ENCODE peak calls at places on chromosome 2, in four cellular contexts. One of them, this sample, is unnamed.

GRCh38 chr2:53422979-53423378 is 344.6 kb upstream of the CHAC2 start:
- ATAC-seq in WTC11: peak; percentile 99
- ATAC-seq in T-cell: no peak
- ATAC-seq in left colon: peak; percentile 88
- ATAC-seq in this sample: peak; percentile 83

GRCh38 chr2:223744580-223744979 is 92.8 kb downstream of the AP1S3 start:
- ATAC-seq in WTC11: no peak
- ATAC-seq in T-cell: no peak
- ATAC-seq in left colon: no peak
- ATAC-seq in this sample: no peak

GRCh38 chr2:12203528-12203927 is 457.1 kb downstream of the LPIN1 start:
- ATAC-seq in WTC11: no peak
- ATAC-seq in T-cell: no peak
- ATAC-seq in left colon: no peak
- ATAC-seq in this sample: no peak

GRCh38 chr2:230614913-230615332 is 97.7 kb upstream of the CAB39 start:
- ATAC-seq in WTC11: no peak
- ATAC-seq in T-cell: peak; percentile 26
- ATAC-seq in left colon: no peak
- ATAC-seq in this sample: peak; percentile 59

GRCh38 chr2:103734911-103735310 is 973.1 kb downstream of the TMEM182 start:
- ATAC-seq in WTC11: peak; percentile 97
- ATAC-seq in T-cell: no peak
- ATAC-seq in left colon: no peak
- ATAC-seq in this sample: no peak

GRCh38 chr2:220654322-220654721 is 917.8 kb downstream of the EPHA4 start:
- ATAC-seq in WTC11: no peak
- ATAC-seq in T-cell: no peak
- ATAC-seq in left colon: no peak
- ATAC-seq in this sample: no peak

GRCh38 chr2:49811502-49811901 is 657.2 kb upstream of the FSHR start:
- ATAC-seq in WTC11: no peak
- ATAC-seq in T-cell: no peak
- ATAC-seq in left colon: no peak
- ATAC-seq in this sample: no peak

GRCh38 chr2:43273477-43273876 is 47.1 kb upstream of the ZFP36L2 start:
- ATAC-seq in WTC11: no peak
- ATAC-seq in T-cell: no peak
- ATAC-seq in left colon: no peak
- ATAC-seq in this sample: no peak

GRCh38 chr2:10935953-10936942 is 24.5 kb downstream of the KCNF1 start:
- ATAC-seq in WTC11: peak; percentile 86
- ATAC-seq in T-cell: no peak
- ATAC-seq in left colon: no peak
- ATAC-seq in this sample: peak; percentile 59

GRCh38 chr2:205644018-205644417 is 38.3 kb upstream of the NRP2 start:
- ATAC-seq in WTC11: no peak
- ATAC-seq in T-cell: no peak
- ATAC-seq in left colon: no peak
- ATAC-seq in this sample: no peak